ENCODE peak calls at places on chromosome 20, in seven cellular contexts. Y is T1000; N is iPS-NIHi11; W is omental fat pad; R is GOT3; H is germinal center; V is CD4-positive, alpha-beta memory T cell. M is an unnamed sample.

GRCh38 chr20:38472513-38473352 is at the start of gene RALGAPB:
- DNase-seq in N (peak), Y (peak), H (peak), V (peak), W (peak), R (peak), M (peak)

GRCh38 chr20:3470627-3471396 is at the start of gene ATRN:
- DNase-seq in N (peak), Y (peak), H (peak), R (peak), V (peak), W (peak), M (peak)

GRCh38 chr20:22402990-22403859 is 181.1 kb downstream of the FOXA2 start:
- DNase-seq in V (no peak), N (peak), R (no peak), W (no peak), Y (no peak), H (no peak), M (no peak)

GRCh38 chr20:61042501-61043385 is 209.3 kb upstream of the CDH4 start:
- DNase-seq in N (peak), R (no peak), H (no peak), Y (no peak), W (no peak), V (no peak), M (no peak)

GRCh38 chr20:23223908-23224307 is 126.7 kb upstream of the NXT1 start:
- DNase-seq in R (no peak), N (no peak), Y (no peak), W (no peak), H (no peak), V (no peak), M (no peak)

GRCh38 chr20:49548371-49548947 is 19.5 kb downstream of the PTGIS start:
- DNase-seq in V (no peak), H (no peak), Y (no peak), W (no peak), N (no peak), R (no peak), M (no peak)

GRCh38 chr20:59835057-59835447 is 98.4 kb downstream of the SYCP2 start:
- DNase-seq in R (no peak), H (no peak), W (no peak), N (no peak), V (no peak), Y (no peak), M (peak)

GRCh38 chr20:297925-298754 is 770 bp downstream of the ZCCHC3 start:
- DNase-seq in Y (no peak), V (peak), R (no peak), H (peak), W (no peak), N (peak), M (peak)

GRCh38 chr20:38304845-38305447 is 990 bp downstream of the BPI start:
- DNase-seq in Y (no peak), N (peak), H (peak), W (no peak), R (peak), V (no peak), M (no peak)

GRCh38 chr20:21712443-21713059 is 7.1 kb downstream of the PAX1 start:
- DNase-seq in R (no peak), V (no peak), N (no peak), H (no peak), W (no peak), Y (no peak), M (no peak)

GRCh38 chr20:17427646-17428045 is 103.5 kb downstream of the BFSP1 start:
- DNase-seq in R (no peak), Y (no peak), N (no peak), H (no peak), V (no peak), W (no peak), M (no peak)

GRCh38 chr20:23435675-23436539 is 3.6 kb upstream of the CSTL1 start:
- DNase-seq in H (no peak), Y (no peak), N (no peak), R (no peak), W (no peak), V (no peak), M (no peak)

GRCh38 chr20:17643531-17644188 is 38.4 kb downstream of the RRBP1 start:
- DNase-seq in R (no peak), Y (no peak), W (no peak), V (no peak), N (no peak), H (no peak), M (peak)

GRCh38 chr20:52303281-52303950 is 111.8 kb upstream of the ZFP64 start:
- DNase-seq in V (no peak), W (no peak), Y (no peak), R (no peak), N (no peak), H (no peak), M (no peak)

GRCh38 chr20:57258055-57258454 is 8.4 kb downstream of the BMP7 start:
- DNase-seq in R (no peak), H (no peak), V (no peak), W (no peak), N (no peak), Y (no peak), M (no peak)

GRCh38 chr20:33203444-33203843 is 13.7 kb upstream of the BPIFA3 start:
- DNase-seq in W (no peak), N (no peak), R (no peak), V (no peak), Y (no peak), H (no peak), M (no peak)

GRCh38 chr20:57809149-57809548 is 99.3 kb upstream of the PMEPA1 start:
- DNase-seq in Y (no peak), N (no peak), H (no peak), V (no peak), W (no peak), R (no peak), M (no peak)

GRCh38 chr20:51258582-51259175 is 235.8 kb upstream of the KCNG1 start:
- DNase-seq in N (no peak), V (no peak), H (no peak), R (no peak), W (no peak), Y (no peak), M (no peak)

GRCh38 chr20:31677553-31678260 is 40.0 kb downstream of the COX4I2 start:
- DNase-seq in Y (no peak), H (no peak), R (no peak), W (no peak), V (no peak), N (no peak), M (no peak)

GRCh38 chr20:32368930-32369329 is 10.8 kb downstream of the ASXL1 start:
- DNase-seq in V (no peak), N (no peak), R (no peak), W (no peak), H (no peak), Y (no peak), M (no peak)

GRCh38 chr20:32480361-32481199 is 104.6 kb downstream of the NOL4L start:
- DNase-seq in N (no peak), Y (no peak), V (no peak), R (no peak), H (no peak), W (no peak), M (peak)

GRCh38 chr20:33733654-33734576 is 2.1 kb downstream of the ZNF341 start:
- DNase-seq in Y (no peak), R (peak), W (no peak), H (no peak), V (no peak), N (no peak), M (no peak)

GRCh38 chr20:57809661-57810172 is 99.9 kb upstream of the PMEPA1 start:
- DNase-seq in V (no peak), R (no peak), H (no peak), Y (no peak), W (no peak), N (no peak), M (peak)

GRCh38 chr20:46235086-46235485 is 73.2 kb downstream of the CDH22 start:
- DNase-seq in N (no peak), Y (no peak), R (no peak), V (no peak), W (no peak), H (no peak), M (no peak)

GRCh38 chr20:62772994-62773858 is 23.0 kb upstream of the MRGBP start:
- DNase-seq in V (no peak), W (no peak), N (peak), R (no peak), H (no peak), Y (no peak), M (no peak)

GRCh38 chr20:44031001-44031574 is 116.4 kb downstream of the TOX2 start:
- DNase-seq in V (no peak), Y (no peak), H (no peak), N (no peak), W (no peak), R (no peak), M (no peak)

GRCh38 chr20:25274891-25275812 is 27.3 kb downstream of the PYGB start:
- DNase-seq in R (no peak), Y (no peak), W (peak), N (no peak), V (no peak), H (no peak), M (peak)

GRCh38 chr20:58907481-58908137 is 55.1 kb downstream of the GNAS start:
- DNase-seq in N (no peak), Y (peak), H (peak), V (peak), W (peak), R (peak), M (peak)

GRCh38 chr20:47139934-47140333 is 216.6 kb downstream of the ZMYND8 start:
- DNase-seq in W (no peak), V (no peak), H (no peak), N (no peak), Y (no peak), R (no peak), M (no peak)

GRCh38 chr20:1887321-1887720 is 7.9 kb upstream of the SIRPA start:
- DNase-seq in N (no peak), H (no peak), R (no peak), W (no peak), Y (no peak), V (no peak), M (no peak)

GRCh38 chr20:24761220-24762065 is 187.6 kb upstream of the CST7 start:
- DNase-seq in R (no peak), N (no peak), W (no peak), V (no peak), Y (no peak), H (no peak), M (no peak)

GRCh38 chr20:62707981-62708521 is 585 bp upstream of the NTSR1 start:
- DNase-seq in R (no peak), V (no peak), N (peak), Y (no peak), H (peak), W (no peak), M (no peak)

GRCh38 chr20:40797425-40797824 is 108.4 kb upstream of the MAFB start:
- DNase-seq in R (no peak), N (peak), H (peak), Y (no peak), W (no peak), V (no peak), M (no peak)

GRCh38 chr20:44056010-44056698 is 130.8 kb downstream of the JPH2 start:
- DNase-seq in Y (no peak), W (no peak), H (no peak), N (peak), V (peak), R (no peak), M (no peak)

GRCh38 chr20:43991982-43992381 is 77.3 kb downstream of the TOX2 start:
- DNase-seq in W (no peak), Y (no peak), N (no peak), H (no peak), V (no peak), R (no peak), M (no peak)

GRCh38 chr20:49891486-49891885 is 23.8 kb downstream of the SPATA2 start:
- DNase-seq in V (no peak), W (no peak), Y (no peak), N (no peak), R (no peak), H (no peak), M (no peak)